ENCODE peak calls at places on chromosomes 5 and 9, in four cellular contexts. B, Y, Z and I are unnamed samples.

GRCh38 chr9:125991886-125992529 is 244.8 kb downstream of the PBX3 start:
- DNase-seq in B (peak), Y (no peak), Z (no peak), I (no peak)

GRCh38 chr5:180494510-180495181 is 467 bp downstream of the CNOT6 start:
- DNase-seq in B (peak), Y (peak), Z (peak), I (peak)

GRCh38 chr9:91245432-91246313 is 116.0 kb downstream of the AUH start:
- DNase-seq in B (no peak), Y (no peak), Z (peak), I (no peak)

GRCh38 chr5:97980291-97980690 is 793.2 kb upstream of the RGMB start:
- DNase-seq in B (no peak), Y (no peak), Z (no peak), I (no peak)

GRCh38 chr9:14251146-14252071 is 62.5 kb downstream of the NFIB start:
- DNase-seq in B (peak), Y (no peak), Z (no peak), I (peak)

GRCh38 chr5:1500411-1501091 is 23.2 kb downstream of the LPCAT1 start:
- DNase-seq in B (peak), Y (no peak), Z (no peak), I (peak)

GRCh38 chr5:146291421-146292074 is 47.1 kb upstream of the POU4F3 start:
- DNase-seq in B (no peak), Y (peak), Z (no peak), I (no peak)

GRCh38 chr9:89886281-89886700 is 281.5 kb downstream of the GADD45G start:
- DNase-seq in B (no peak), Y (peak), Z (no peak), I (no peak)

GRCh38 chr9:94772128-94772527 is 45.6 kb downstream of the AOPEP start:
- DNase-seq in B (no peak), Y (no peak), Z (no peak), I (no peak)

GRCh38 chr5:127254729-127255284 is 35.8 kb upstream of the MEGF10 start:
- DNase-seq in B (no peak), Y (no peak), Z (no peak), I (no peak)

GRCh38 chr9:19445452-19445851 is 36.6 kb downstream of the ACER2 start:
- DNase-seq in B (no peak), Y (peak), Z (no peak), I (no peak)